ENCODE peak calls at places on chromosome 17, in ten cellular contexts. D is heart right ventricle, B is gastrocnemius medialis, Z is A549, E is ovary, C is IMR-90, H is ascending aorta, X is suprapubic skin, N is uterus, J is Caco-2. T is an unnamed sample. For H3K4me1, the result is how much of the 10 kb centered on the place peaks cover.

GRCh38 chr17:7831233-7831632 is 2.8 kb upstream of the KDM6B start:
- DNase-seq in B (no peak), E (no peak), X (no peak), Z (no peak), H (no peak), D (no peak), N (no peak), C (no peak), J (no peak), T (no peak)

GRCh38 chr17:4180791-4181190 is 37.8 kb downstream of the CYB5D2 start:
- DNase-seq in B (no peak), E (peak), H (no peak), X (no peak), Z (no peak), D (peak), J (no peak), N (no peak), C (peak), T (peak)

GRCh38 chr17:78576389-78577112 is 645 bp downstream of the DNAH17 start:
- DNase-seq in B (no peak), H (no peak), J (no peak), E (no peak), N (no peak), Z (no peak), X (no peak), C (no peak), D (peak), T (no peak)

GRCh38 chr17:68456529-68457167 is 648 bp downstream of the WIPI1 start:
- DNase-seq in Z (peak), D (peak), J (peak), E (peak), C (peak), N (peak), X (peak), H (peak), B (peak), T (peak)

GRCh38 chr17:65564793-65565192 is 3.3 kb upstream of the AXIN2 start:
- DNase-seq in N (peak), C (peak), J (peak), D (peak), H (no peak), E (peak), B (no peak), Z (no peak), X (no peak), T (peak)

GRCh38 chr17:20934288-20934687 is 108.5 kb downstream of the USP22 start:
- DNase-seq in C (no peak), N (no peak), E (no peak), H (no peak), D (no peak), X (no peak), J (no peak), B (no peak), Z (no peak), T (no peak)

GRCh38 chr17:80292557-80292956 is 31.9 kb downstream of the RNF213 start:
- DNase-seq in N (no peak), B (no peak), D (no peak), H (no peak), E (no peak), C (no peak), J (peak), Z (no peak), X (no peak), T (no peak)

GRCh38 chr17:68427575-68427974 is 29.7 kb downstream of the WIPI1 start:
- DNase-seq in Z (no peak), B (no peak), X (no peak), J (no peak), D (no peak), N (no peak), E (no peak), C (no peak), H (no peak), T (no peak)

GRCh38 chr17:1965556-1966273 is 59.4 kb downstream of the RTN4RL1 start:
- DNase-seq in J (no peak), E (no peak), C (no peak), Z (no peak), H (no peak), N (no peak), D (no peak), X (no peak), B (no peak), T (no peak)

GRCh38 chr17:28720247-28720996 is 637 bp downstream of the RPL23A start:
- DNase-seq in J (no peak), H (no peak), Z (no peak), N (no peak), B (no peak), E (no peak), D (no peak), C (no peak), X (no peak), T (no peak)

GRCh38 chr17:43998552-43998951 is 5.9 kb upstream of the NAGS start:
- DNase-seq in X (no peak), D (no peak), E (no peak), J (no peak), Z (no peak), C (peak), B (no peak), H (no peak), N (no peak), T (no peak)

GRCh38 chr17:41026668-41027471 is at the start of gene KRTAP1-5:
- DNase-seq in Z (no peak), X (no peak), C (peak), N (no peak), E (no peak), B (no peak), D (no peak), J (no peak), H (no peak), T (no peak)

GRCh38 chr17:17024778-17025300 is 17.4 kb upstream of the MPRIP start:
- DNase-seq in B (no peak), X (no peak), E (peak), J (no peak), N (no peak), C (no peak), Z (no peak), D (peak), H (no peak), T (peak)

GRCh38 chr17:31684901-31685300 is 174.1 kb downstream of the COPRS start:
- DNase-seq in H (no peak), C (no peak), Z (no peak), D (no peak), N (no peak), E (no peak), X (no peak), B (no peak), J (no peak), T (no peak)

GRCh38 chr17:54348234-54348633 is 525.5 kb downstream of the KIF2B start:
- DNase-seq in Z (no peak), C (no peak), D (no peak), J (no peak), E (no peak), X (no peak), H (no peak), B (no peak), N (no peak), T (no peak)

GRCh38 chr17:74089869-74090464 is 113.5 kb upstream of the RPL38 start:
- DNase-seq in D (no peak), C (no peak), Z (peak), H (no peak), X (no peak), J (peak), B (no peak), N (no peak), E (peak), T (peak)

GRCh38 chr17:19753049-19753444 is 4.9 kb upstream of the ALDH3A1 start:
- DNase-seq in E (peak), B (peak), D (peak), Z (peak), H (peak), N (peak), X (no peak), J (no peak), C (peak), T (peak)

GRCh38 chr17:83150369-83151055 is 71.1 kb downstream of the METRNL start:
- DNase-seq in B (no peak), H (no peak), C (no peak), X (no peak), D (no peak), J (no peak), E (no peak), N (no peak), Z (no peak), T (no peak)

GRCh38 chr17:14792751-14793150 is 472.4 kb downstream of the PMP22 start:
- DNase-seq in B (no peak), N (peak), C (no peak), D (no peak), X (no peak), E (no peak), H (no peak), Z (no peak), J (no peak), T (peak)

GRCh38 chr17:10178789-10179075 is 19.7 kb downstream of the GAS7 start:
- DNase-seq in E (no peak), X (no peak), D (no peak), J (no peak), C (no peak), N (no peak), H (no peak), B (no peak), Z (no peak), T (no peak)

GRCh38 chr17:79117905-79118487 is 43.4 kb downstream of the ENGASE start:
- DNase-seq in H (no peak), N (no peak), C (no peak), D (no peak), B (no peak), J (no peak), E (no peak), X (no peak), Z (no peak), T (no peak)

GRCh38 chr17:35132099-35132498 is 10.0 kb downstream of the NLE1 start:
- DNase-seq in J (no peak), Z (no peak), E (no peak), N (no peak), D (no peak), B (no peak), X (no peak), C (no peak), H (no peak), T (no peak)

GRCh38 chr17:4304417-4305027 is 40.7 kb upstream of the ANKFY1 start:
- DNase-seq in J (peak), Z (peak), D (peak), E (no peak), B (no peak), C (peak), N (peak), H (no peak), X (no peak), T (peak)

GRCh38 chr17:27633312-27634025 is 2.5 kb downstream of the LGALS9 start:
- DNase-seq in E (no peak), X (no peak), J (no peak), C (peak), Z (no peak), H (no peak), N (peak), D (no peak), B (peak), T (no peak)

GRCh38 chr17:13521784-13522183 is 79.9 kb downstream of the HS3ST3A1 start:
- DNase-seq in E (no peak), D (no peak), N (no peak), J (no peak), C (no peak), H (no peak), X (no peak), B (no peak), Z (no peak), T (no peak)

GRCh38 chr17:28612936-28613872 is 781 bp downstream of the RSKR start:
- DNase-seq in J (peak), E (no peak), C (peak), N (peak), B (no peak), H (no peak), Z (peak), X (no peak), D (peak), T (peak)

GRCh38 chr17:14594690-14595089 is 293.8 kb downstream of the HS3ST3B1 start:
- DNase-seq in B (no peak), E (no peak), H (no peak), D (no peak), N (no peak), J (no peak), X (no peak), C (no peak), Z (no peak), T (no peak)

GRCh38 chr17:36937961-36938565 is 788 bp downstream of the LHX1 start:
- DNase-seq in N (no peak), Z (no peak), X (no peak), D (no peak), J (no peak), H (no peak), C (peak), E (no peak), B (no peak), T (peak)

GRCh38 chr17:62619413-62620155 is 7.9 kb upstream of the MRC2 start:
- DNase-seq in C (no peak), J (no peak), X (no peak), E (no peak), B (no peak), D (no peak), N (no peak), H (no peak), Z (no peak), T (no peak)

GRCh38 chr17:21039839-21040575 is 2.8 kb downstream of the USP22 start:
- DNase-seq in Z (peak), E (peak), H (no peak), N (no peak), J (peak), C (peak), B (no peak), X (no peak), D (no peak), T (peak)

GRCh38 chr17:28916302-28916934 is 13.5 kb upstream of the DHRS13 start:
- DNase-seq in B (no peak), J (peak), Z (peak), D (no peak), N (peak), C (peak), E (peak), X (no peak), H (no peak), T (peak)

GRCh38 chr17:16178836-16179235 is 36.5 kb downstream of the NCOR1 start:
- DNase-seq in Z (no peak), E (no peak), D (no peak), J (no peak), C (peak), H (no peak), B (no peak), N (no peak), X (no peak), T (no peak)

GRCh38 chr17:5883775-5884665 is 186.2 kb upstream of the WSCD1 start:
- DNase-seq in E (no peak), D (no peak), H (no peak), B (no peak), J (no peak), N (no peak), C (no peak), Z (no peak), X (peak), T (no peak)

GRCh38 chr17:40564195-40564882 is 933 bp downstream of the CCR7 start:
- DNase-seq in J (no peak), H (no peak), Z (no peak), D (no peak), N (no peak), B (no peak), E (no peak), C (no peak), X (no peak), T (no peak)

GRCh38 chr17:8701754-8702153 is 42.9 kb downstream of the CCDC42 start:
- DNase-seq in H (no peak), B (no peak), X (no peak), Z (no peak), C (no peak), E (no peak), J (no peak), D (no peak), N (no peak), T (no peak)

GRCh38 chr17:82940226-82941020 is 100.6 kb upstream of the ZNF750 start:
- DNase-seq in D (no peak), N (peak), E (peak), C (no peak), H (no peak), Z (no peak), X (peak), J (no peak), B (no peak), T (no peak)

GRCh38 chr17:29292992-29293889 is 707 bp downstream of the NUFIP2 start:
- DNase-seq in E (peak), B (peak), X (peak), H (peak), N (peak), C (peak), D (peak), Z (peak), J (peak), T (peak)

GRCh38 chr17:79136596-79136995 is 62.0 kb downstream of the ENGASE start:
- DNase-seq in Z (no peak), J (no peak), X (no peak), C (no peak), D (no peak), E (no peak), H (no peak), N (no peak), B (no peak), T (no peak)

GRCh38 chr17:69485901-69486643 is 71.6 kb downstream of the MAP2K6 start:
- DNase-seq in N (no peak), H (no peak), C (peak), D (no peak), J (no peak), E (no peak), Z (no peak), X (no peak), B (no peak), T (no peak)
- H3K4me1 ChIP-seq in N (under half), H (under half), C (under half), D (under half), J (under half), E (under half), Z (under half), X (under half), B (under half), T (under half)

GRCh38 chr17:77322534-77323412 is 182.0 kb downstream of the SEC14L1 start:
- DNase-seq in H (peak), Z (peak), X (peak), D (peak), N (peak), E (peak), C (peak), B (peak), J (peak), T (peak)
- TF ChIP-seq CTCF in H (no peak), Z (no peak), X (no peak), D (no peak), N (no peak), E (no peak), C (no peak), B (no peak), J (no peak), T (no peak)

GRCh38 chr17:81339502-81340296 is 44.6 kb upstream of the SLC38A10 start:
- DNase-seq in H (no peak), D (no peak), E (no peak), J (peak), B (no peak), X (no peak), Z (peak), N (no peak), C (no peak), T (no peak)

GRCh38 chr17:81337449-81337848 is 42.3 kb upstream of the SLC38A10 start:
- DNase-seq in H (no peak), C (no peak), Z (peak), D (no peak), J (no peak), E (peak), B (no peak), X (no peak), N (no peak), T (no peak)

GRCh38 chr17:81336930-81337325 is 41.8 kb upstream of the SLC38A10 start:
- DNase-seq in H (no peak), N (no peak), D (no peak), J (no peak), Z (no peak), X (no peak), B (no peak), E (peak), C (no peak), T (no peak)

GRCh38 chr17:81339180-81339501 is 44.0 kb upstream of the SLC38A10 start:
- DNase-seq in X (no peak), E (no peak), B (no peak), D (no peak), N (no peak), H (no peak), Z (no peak), C (no peak), J (peak), T (no peak)

DNA sequence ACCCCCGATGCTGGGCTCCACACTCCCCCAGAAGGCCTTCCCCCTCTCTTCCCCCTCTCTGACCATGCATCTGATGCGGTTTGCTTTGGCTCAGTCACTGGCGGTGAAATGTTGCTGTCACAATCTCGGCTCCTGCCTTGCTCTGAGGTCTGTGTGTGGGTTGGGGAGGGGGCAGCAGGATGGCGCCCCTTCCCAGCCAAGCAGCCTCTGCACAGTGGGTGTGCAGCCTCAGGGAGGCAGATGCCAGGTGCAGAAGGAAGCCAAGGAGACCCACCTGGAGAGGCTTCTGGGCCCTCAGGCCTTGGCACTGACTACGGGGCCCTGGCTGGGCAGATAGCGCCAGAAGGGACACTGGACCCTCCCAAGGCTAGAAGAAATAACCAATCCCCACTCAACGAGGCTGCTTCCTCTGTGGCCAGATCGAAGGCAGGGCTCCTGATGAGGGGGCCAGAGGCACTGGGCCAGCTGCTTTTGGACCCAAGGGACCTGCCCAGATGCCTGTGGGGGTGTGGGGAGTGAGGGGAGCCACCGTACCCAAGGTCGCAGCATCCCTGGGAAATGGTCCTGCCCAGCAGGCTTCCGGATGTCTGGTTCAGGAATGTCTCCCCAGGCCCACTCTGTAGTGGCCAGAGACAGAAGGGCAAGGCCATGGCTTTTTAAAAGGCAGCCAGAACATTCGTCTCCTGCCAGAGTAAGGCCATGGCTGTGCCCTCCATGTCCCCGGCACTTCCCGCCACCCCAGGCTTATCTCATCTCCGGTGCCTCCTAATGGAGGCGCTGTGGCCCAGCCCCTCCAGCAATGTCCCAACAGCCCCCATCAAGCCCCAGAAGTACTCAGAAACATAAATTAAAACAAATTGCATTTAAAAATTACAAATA is 43.4 kb upstream of the SLC38A10 start:
- DNase-seq in Z (no peak), E (peak), D (no peak), J (no peak), C (no peak), H (no peak), N (no peak), X (no peak), B (no peak), T (no peak)
- H3K4me1 ChIP-seq in Z (half or more), E (under half), D (half or more), J (half or more), C (under half), H (under half), N (under half), X (half or more), B (half or more), T (half or more)

GRCh38 chr17:76612977-76613851 is 27.6 kb upstream of the ST6GALNAC2 start:
- DNase-seq in X (no peak), Z (no peak), J (peak), B (no peak), D (no peak), C (no peak), N (no peak), H (no peak), E (no peak), T (peak)
- TF ChIP-seq CTCF in X (no peak), Z (no peak), J (no peak), B (no peak), D (no peak), C (no peak), N (no peak), H (no peak), E (no peak), T (no peak)

DNA sequence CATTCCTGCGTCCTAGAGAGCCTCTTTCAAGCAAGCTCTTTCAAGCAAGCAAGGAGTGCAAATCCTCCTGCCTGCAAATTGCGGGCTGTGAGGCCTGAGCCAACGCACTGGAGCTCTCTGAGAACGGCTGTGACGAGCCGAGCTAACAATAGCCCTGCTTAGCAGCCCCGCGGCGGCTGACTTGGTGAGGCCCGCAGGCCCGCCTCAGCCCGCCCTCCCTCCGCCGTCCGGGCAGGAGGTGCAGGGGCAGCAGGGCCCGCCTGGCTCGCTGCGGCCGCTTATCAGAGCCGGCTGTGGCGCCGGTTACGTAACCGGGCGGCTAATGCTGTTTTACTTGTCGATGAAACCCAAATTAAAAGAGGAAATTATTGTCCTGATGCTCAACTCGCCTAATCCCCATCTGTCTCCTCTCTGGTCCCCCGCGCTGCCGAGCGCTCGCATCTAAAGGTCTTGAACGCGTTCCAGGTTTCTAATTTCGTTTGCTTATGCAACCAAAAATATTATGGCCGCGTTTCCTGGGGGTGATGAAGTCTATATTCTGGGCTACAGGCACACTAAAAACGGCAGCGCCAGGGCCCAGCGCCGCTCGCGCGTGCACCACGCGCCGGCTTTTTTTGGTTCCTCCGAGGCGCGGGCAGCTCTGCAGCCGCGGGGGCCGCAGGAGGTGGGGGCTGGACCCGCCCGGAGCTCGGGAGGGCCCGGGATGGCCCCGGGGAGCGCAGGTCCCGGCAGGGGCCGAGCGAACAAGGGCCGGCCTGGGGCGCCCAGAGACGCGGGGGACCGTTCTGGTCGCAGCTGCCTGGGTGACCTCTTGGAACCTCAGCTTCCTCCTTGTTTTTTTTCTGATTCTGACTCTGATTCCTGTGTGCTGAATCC is 65.1 kb upstream of the TOB1 start:
- DNase-seq in Z (no peak), N (peak), B (peak), X (no peak), C (peak), E (peak), H (peak), D (peak), J (peak), T (peak)
- H3K4me1 ChIP-seq in Z (half or more), N (under half), B (half or more), X (under half), C (under half), E (under half), H (under half), D (under half), J (under half), T (under half)

T was measured in cardiac muscle cell.